ENCODE peak calls at places on chromosomes 16 and 17, in four cellular contexts. L is heart right ventricle, V is adipocyte, P is colonic mucosa. W is an unnamed sample.

GRCh38 chr16:67013238-67013822 is 15.6 kb upstream of the CBFB start:
- DNase-seq in P (no peak), V (no peak), L (no peak), W (no peak)

GRCh38 chr17:42779304-42779941 is 987 bp upstream of the WNK4 start:
- DNase-seq in L (no peak), V (no peak), P (peak), W (no peak)

GRCh38 chr16:81629032-81629802 is 149.9 kb upstream of the PLCG2 start:
- DNase-seq in P (no peak), V (no peak), L (no peak), W (no peak)

GRCh38 chr17:68908045-68908444 is 47.1 kb downstream of the ABCA8 start:
- DNase-seq in V (no peak), P (no peak), L (no peak), W (no peak)

GRCh38 chr17:42553161-42553818 is 567 bp downstream of the HSD17B1 start:
- DNase-seq in P (no peak), L (peak), V (no peak), W (no peak)

GRCh38 chr17:6492892-6493674 is 48.8 kb downstream of the PIMREG start:
- DNase-seq in L (no peak), V (no peak), P (no peak), W (no peak)

GRCh38 chr17:53420035-53420641 is 402.6 kb upstream of the KIF2B start:
- DNase-seq in V (no peak), P (no peak), L (no peak), W (no peak)

GRCh38 chr17:75151893-75152292 is 2.4 kb downstream of the JPT1 start:
- DNase-seq in V (no peak), L (no peak), P (no peak), W (no peak)

GRCh38 chr17:17663160-17664072 is 17.8 kb upstream of the RAI1 start:
- DNase-seq in L (peak), V (peak), P (peak), W (peak)

GRCh38 chr17:44847581-44847980 is at the start of gene HIGD1B:
- DNase-seq in P (no peak), V (no peak), L (peak), W (no peak)

GRCh38 chr16:57358527-57359095 is at the start of gene CCL22:
- DNase-seq in V (no peak), L (no peak), P (no peak), W (no peak)

GRCh38 chr17:61409301-61410099 is 9.9 kb downstream of the TBX2 start:
- DNase-seq in P (peak), V (peak), L (peak), W (peak)

GRCh38 chr17:3602499-3602898 is 6.7 kb downstream of the TRPV1 start:
- DNase-seq in V (peak), P (no peak), L (no peak), W (peak)

GRCh38 chr16:87550510-87550961 is 51.8 kb upstream of the JPH3 start:
- DNase-seq in P (peak), L (peak), V (peak), W (peak)

W was measured in body of pancreas.